ENCODE peak calls at places on chromosomes 5 and 9, in nine cellular contexts. One of them, this sample, is unnamed.

GRCh38 chr9:71349218-71349617 is 227.8 kb upstream of the TRPM3 start:
- DNase-seq in HAP-1: no peak
- DNase-seq in endothelial cell: no peak
- DNase-seq in AG08396: no peak
- DNase-seq in NCI-H1417: no peak
- DNase-seq in effector CD4-positive, alpha-beta T cell: no peak
- DNase-seq in RWPE1: no peak
- DNase-seq in HuH-7.5: no peak
- DNase-seq in activated CD8-positive, alpha-beta T cell treated with anti-CD3 and anti-CD28 coated beads for 36 hours: no peak
- DNase-seq in this sample: peak

GRCh38 chr9:94852373-94852772 is 125.9 kb downstream of the AOPEP start:
- DNase-seq in HAP-1: no peak
- DNase-seq in endothelial cell: no peak
- DNase-seq in AG08396: no peak
- DNase-seq in NCI-H1417: no peak
- DNase-seq in effector CD4-positive, alpha-beta T cell: no peak
- DNase-seq in RWPE1: no peak
- DNase-seq in HuH-7.5: no peak
- DNase-seq in activated CD8-positive, alpha-beta T cell treated with anti-CD3 and anti-CD28 coated beads for 36 hours: no peak
- DNase-seq in this sample: no peak

GRCh38 chr5:32499261-32499660 is 54.7 kb upstream of the ZFR start:
- DNase-seq in HAP-1: no peak
- DNase-seq in endothelial cell: no peak
- DNase-seq in AG08396: no peak
- DNase-seq in NCI-H1417: no peak
- DNase-seq in effector CD4-positive, alpha-beta T cell: no peak
- DNase-seq in RWPE1: no peak
- DNase-seq in HuH-7.5: no peak
- DNase-seq in activated CD8-positive, alpha-beta T cell treated with anti-CD3 and anti-CD28 coated beads for 36 hours: peak
- DNase-seq in this sample: no peak

GRCh38 chr9:16243798-16244197 is 626.7 kb downstream of the BNC2 start:
- DNase-seq in HAP-1: peak
- DNase-seq in endothelial cell: no peak
- DNase-seq in AG08396: no peak
- DNase-seq in NCI-H1417: no peak
- DNase-seq in effector CD4-positive, alpha-beta T cell: no peak
- DNase-seq in RWPE1: peak
- DNase-seq in HuH-7.5: no peak
- DNase-seq in activated CD8-positive, alpha-beta T cell treated with anti-CD3 and anti-CD28 coated beads for 36 hours: no peak
- DNase-seq in this sample: no peak

GRCh38 chr9:97714435-97714834 is 17.3 kb upstream of the XPA start:
- DNase-seq in HAP-1: no peak
- DNase-seq in endothelial cell: no peak
- DNase-seq in AG08396: peak
- DNase-seq in NCI-H1417: no peak
- DNase-seq in effector CD4-positive, alpha-beta T cell: no peak
- DNase-seq in RWPE1: peak
- DNase-seq in HuH-7.5: no peak
- DNase-seq in activated CD8-positive, alpha-beta T cell treated with anti-CD3 and anti-CD28 coated beads for 36 hours: no peak
- DNase-seq in this sample: no peak

GRCh38 chr5:1167728-1168709 is 33.4 kb upstream of the SLC6A19 start:
- DNase-seq in HAP-1: peak
- DNase-seq in endothelial cell: peak
- DNase-seq in AG08396: peak
- DNase-seq in NCI-H1417: peak
- DNase-seq in effector CD4-positive, alpha-beta T cell: peak
- DNase-seq in RWPE1: peak
- DNase-seq in HuH-7.5: peak
- DNase-seq in activated CD8-positive, alpha-beta T cell treated with anti-CD3 and anti-CD28 coated beads for 36 hours: peak
- DNase-seq in this sample: peak

GRCh38 chr9:118652935-118653334 is 716.3 kb downstream of the BRINP1 start:
- DNase-seq in HAP-1: no peak
- DNase-seq in endothelial cell: no peak
- DNase-seq in AG08396: no peak
- DNase-seq in NCI-H1417: no peak
- DNase-seq in effector CD4-positive, alpha-beta T cell: no peak
- DNase-seq in RWPE1: peak
- DNase-seq in HuH-7.5: no peak
- DNase-seq in activated CD8-positive, alpha-beta T cell treated with anti-CD3 and anti-CD28 coated beads for 36 hours: no peak
- DNase-seq in this sample: no peak

GRCh38 chr9:120531683-120532300 is 48.2 kb downstream of the CDK5RAP2 start:
- DNase-seq in HAP-1: peak
- DNase-seq in endothelial cell: peak
- DNase-seq in AG08396: peak
- DNase-seq in NCI-H1417: peak
- DNase-seq in effector CD4-positive, alpha-beta T cell: no peak
- DNase-seq in RWPE1: peak
- DNase-seq in HuH-7.5: peak
- DNase-seq in activated CD8-positive, alpha-beta T cell treated with anti-CD3 and anti-CD28 coated beads for 36 hours: no peak
- DNase-seq in this sample: peak

GRCh38 chr5:9282211-9282610 is 263.7 kb downstream of the SEMA5A start:
- DNase-seq in HAP-1: no peak
- DNase-seq in endothelial cell: no peak
- DNase-seq in AG08396: no peak
- DNase-seq in NCI-H1417: no peak
- DNase-seq in effector CD4-positive, alpha-beta T cell: no peak
- DNase-seq in RWPE1: no peak
- DNase-seq in HuH-7.5: no peak
- DNase-seq in activated CD8-positive, alpha-beta T cell treated with anti-CD3 and anti-CD28 coated beads for 36 hours: no peak
- DNase-seq in this sample: no peak

GRCh38 chr5:17448877-17449276 is 49.2 kb upstream of the TAF11L2 start:
- DNase-seq in HAP-1: no peak
- DNase-seq in endothelial cell: no peak
- DNase-seq in AG08396: no peak
- DNase-seq in NCI-H1417: no peak
- DNase-seq in effector CD4-positive, alpha-beta T cell: no peak
- DNase-seq in RWPE1: no peak
- DNase-seq in HuH-7.5: no peak
- DNase-seq in activated CD8-positive, alpha-beta T cell treated with anti-CD3 and anti-CD28 coated beads for 36 hours: no peak
- DNase-seq in this sample: peak

GRCh38 chr9:108580021-108580439 is 275.8 kb downstream of the ACTL7B start:
- DNase-seq in HAP-1: no peak
- DNase-seq in endothelial cell: no peak
- DNase-seq in AG08396: no peak
- DNase-seq in NCI-H1417: no peak
- DNase-seq in effector CD4-positive, alpha-beta T cell: no peak
- DNase-seq in RWPE1: peak
- DNase-seq in HuH-7.5: no peak
- DNase-seq in activated CD8-positive, alpha-beta T cell treated with anti-CD3 and anti-CD28 coated beads for 36 hours: no peak
- DNase-seq in this sample: peak

GRCh38 chr5:123997354-123998215 is 485.6 kb downstream of the CSNK1G3 start:
- DNase-seq in HAP-1: peak
- DNase-seq in endothelial cell: no peak
- DNase-seq in AG08396: peak
- DNase-seq in NCI-H1417: no peak
- DNase-seq in effector CD4-positive, alpha-beta T cell: no peak
- DNase-seq in RWPE1: peak
- DNase-seq in HuH-7.5: peak
- DNase-seq in activated CD8-positive, alpha-beta T cell treated with anti-CD3 and anti-CD28 coated beads for 36 hours: no peak
- DNase-seq in this sample: peak

GRCh38 chr5:149951138-149951749 is 6.7 kb upstream of the PDE6A start:
- DNase-seq in HAP-1: no peak
- DNase-seq in endothelial cell: no peak
- DNase-seq in AG08396: no peak
- DNase-seq in NCI-H1417: no peak
- DNase-seq in effector CD4-positive, alpha-beta T cell: no peak
- DNase-seq in RWPE1: no peak
- DNase-seq in HuH-7.5: no peak
- DNase-seq in activated CD8-positive, alpha-beta T cell treated with anti-CD3 and anti-CD28 coated beads for 36 hours: no peak
- DNase-seq in this sample: no peak

GRCh38 chr5:72602696-72603685 is 95.8 kb upstream of the ZNF366 start:
- DNase-seq in HAP-1: no peak
- DNase-seq in endothelial cell: no peak
- DNase-seq in AG08396: no peak
- DNase-seq in NCI-H1417: no peak
- DNase-seq in effector CD4-positive, alpha-beta T cell: no peak
- DNase-seq in RWPE1: no peak
- DNase-seq in HuH-7.5: no peak
- DNase-seq in activated CD8-positive, alpha-beta T cell treated with anti-CD3 and anti-CD28 coated beads for 36 hours: no peak
- DNase-seq in this sample: no peak

GRCh38 chr5:141427783-141428426 is 2.4 kb upstream of the PCDHGA12 start:
- DNase-seq in HAP-1: no peak
- DNase-seq in endothelial cell: no peak
- DNase-seq in AG08396: no peak
- DNase-seq in NCI-H1417: no peak
- DNase-seq in effector CD4-positive, alpha-beta T cell: no peak
- DNase-seq in RWPE1: no peak
- DNase-seq in HuH-7.5: no peak
- DNase-seq in activated CD8-positive, alpha-beta T cell treated with anti-CD3 and anti-CD28 coated beads for 36 hours: no peak
- DNase-seq in this sample: no peak

GRCh38 chr5:53331463-53331862 is 149.0 kb upstream of the FST start:
- DNase-seq in HAP-1: no peak
- DNase-seq in endothelial cell: no peak
- DNase-seq in AG08396: peak
- DNase-seq in NCI-H1417: no peak
- DNase-seq in effector CD4-positive, alpha-beta T cell: no peak
- DNase-seq in RWPE1: peak
- DNase-seq in HuH-7.5: no peak
- DNase-seq in activated CD8-positive, alpha-beta T cell treated with anti-CD3 and anti-CD28 coated beads for 36 hours: no peak
- DNase-seq in this sample: no peak

GRCh38 chr9:126956929-126957686 is 42.5 kb downstream of the RALGPS1 start:
- DNase-seq in HAP-1: no peak
- DNase-seq in endothelial cell: no peak
- DNase-seq in AG08396: peak
- DNase-seq in NCI-H1417: peak
- DNase-seq in effector CD4-positive, alpha-beta T cell: no peak
- DNase-seq in RWPE1: peak
- DNase-seq in HuH-7.5: no peak
- DNase-seq in activated CD8-positive, alpha-beta T cell treated with anti-CD3 and anti-CD28 coated beads for 36 hours: no peak
- DNase-seq in this sample: no peak

GRCh38 chr5:137730331-137730730 is 5.6 kb downstream of the KLHL3 start:
- DNase-seq in HAP-1: no peak
- DNase-seq in endothelial cell: no peak
- DNase-seq in AG08396: peak
- DNase-seq in NCI-H1417: no peak
- DNase-seq in effector CD4-positive, alpha-beta T cell: no peak
- DNase-seq in RWPE1: peak
- DNase-seq in HuH-7.5: no peak
- DNase-seq in activated CD8-positive, alpha-beta T cell treated with anti-CD3 and anti-CD28 coated beads for 36 hours: no peak
- DNase-seq in this sample: peak

GRCh38 chr9:123617952-123618678 is 262.1 kb downstream of the CRB2 start:
- DNase-seq in HAP-1: no peak
- DNase-seq in endothelial cell: no peak
- DNase-seq in AG08396: no peak
- DNase-seq in NCI-H1417: no peak
- DNase-seq in effector CD4-positive, alpha-beta T cell: no peak
- DNase-seq in RWPE1: no peak
- DNase-seq in HuH-7.5: no peak
- DNase-seq in activated CD8-positive, alpha-beta T cell treated with anti-CD3 and anti-CD28 coated beads for 36 hours: no peak
- DNase-seq in this sample: no peak

GRCh38 chr9:124624735-124624992 is 117.5 kb upstream of the NR5A1 start:
- DNase-seq in HAP-1: no peak
- DNase-seq in endothelial cell: no peak
- DNase-seq in AG08396: no peak
- DNase-seq in NCI-H1417: no peak
- DNase-seq in effector CD4-positive, alpha-beta T cell: no peak
- DNase-seq in RWPE1: no peak
- DNase-seq in HuH-7.5: no peak
- DNase-seq in activated CD8-positive, alpha-beta T cell treated with anti-CD3 and anti-CD28 coated beads for 36 hours: no peak
- DNase-seq in this sample: no peak

GRCh38 chr5:142253938-142254895 is 70.6 kb downstream of the SPRY4 start:
- DNase-seq in HAP-1: no peak
- DNase-seq in endothelial cell: no peak
- DNase-seq in AG08396: peak
- DNase-seq in NCI-H1417: no peak
- DNase-seq in effector CD4-positive, alpha-beta T cell: no peak
- DNase-seq in RWPE1: no peak
- DNase-seq in HuH-7.5: no peak
- DNase-seq in activated CD8-positive, alpha-beta T cell treated with anti-CD3 and anti-CD28 coated beads for 36 hours: no peak
- DNase-seq in this sample: no peak

GRCh38 chr9:4197548-4197947 is 102.3 kb downstream of the GLIS3 start:
- DNase-seq in HAP-1: peak
- DNase-seq in endothelial cell: no peak
- DNase-seq in AG08396: no peak
- DNase-seq in NCI-H1417: no peak
- DNase-seq in effector CD4-positive, alpha-beta T cell: no peak
- DNase-seq in RWPE1: no peak
- DNase-seq in HuH-7.5: peak
- DNase-seq in activated CD8-positive, alpha-beta T cell treated with anti-CD3 and anti-CD28 coated beads for 36 hours: peak
- DNase-seq in this sample: no peak

GRCh38 chr9:115058684-115059315 is 59.2 kb downstream of the TNC start:
- DNase-seq in HAP-1: no peak
- DNase-seq in endothelial cell: no peak
- DNase-seq in AG08396: peak
- DNase-seq in NCI-H1417: no peak
- DNase-seq in effector CD4-positive, alpha-beta T cell: no peak
- DNase-seq in RWPE1: peak
- DNase-seq in HuH-7.5: no peak
- DNase-seq in activated CD8-positive, alpha-beta T cell treated with anti-CD3 and anti-CD28 coated beads for 36 hours: no peak
- DNase-seq in this sample: peak

GRCh38 chr9:72592501-72593403 is 71.3 kb downstream of the TMC1 start:
- DNase-seq in HAP-1: peak
- DNase-seq in endothelial cell: peak
- DNase-seq in AG08396: peak
- DNase-seq in NCI-H1417: peak
- DNase-seq in effector CD4-positive, alpha-beta T cell: peak
- DNase-seq in RWPE1: peak
- DNase-seq in HuH-7.5: peak
- DNase-seq in activated CD8-positive, alpha-beta T cell treated with anti-CD3 and anti-CD28 coated beads for 36 hours: peak
- DNase-seq in this sample: peak

GRCh38 chr5:167582916-167583315 is 708.5 kb upstream of the WWC1 start:
- DNase-seq in HAP-1: no peak
- DNase-seq in endothelial cell: no peak
- DNase-seq in AG08396: no peak
- DNase-seq in NCI-H1417: no peak
- DNase-seq in effector CD4-positive, alpha-beta T cell: no peak
- DNase-seq in RWPE1: no peak
- DNase-seq in HuH-7.5: no peak
- DNase-seq in activated CD8-positive, alpha-beta T cell treated with anti-CD3 and anti-CD28 coated beads for 36 hours: no peak
- DNase-seq in this sample: no peak

GRCh38 chr5:149677721-149678120 is 52.4 kb upstream of the PPARGC1B start:
- DNase-seq in HAP-1: no peak
- DNase-seq in endothelial cell: no peak
- DNase-seq in AG08396: no peak
- DNase-seq in NCI-H1417: no peak
- DNase-seq in effector CD4-positive, alpha-beta T cell: no peak
- DNase-seq in RWPE1: no peak
- DNase-seq in HuH-7.5: no peak
- DNase-seq in activated CD8-positive, alpha-beta T cell treated with anti-CD3 and anti-CD28 coated beads for 36 hours: no peak
- DNase-seq in this sample: peak

GRCh38 chr5:456351-457194 is 13.6 kb downstream of the EXOC3 start:
- DNase-seq in HAP-1: no peak
- DNase-seq in endothelial cell: no peak
- DNase-seq in AG08396: no peak
- DNase-seq in NCI-H1417: no peak
- DNase-seq in effector CD4-positive, alpha-beta T cell: no peak
- DNase-seq in RWPE1: no peak
- DNase-seq in HuH-7.5: no peak
- DNase-seq in activated CD8-positive, alpha-beta T cell treated with anti-CD3 and anti-CD28 coated beads for 36 hours: no peak
- DNase-seq in this sample: no peak

GRCh38 chr9:105510024-105510423 is 47.9 kb upstream of the FKTN start:
- DNase-seq in HAP-1: no peak
- DNase-seq in endothelial cell: no peak
- DNase-seq in AG08396: peak
- DNase-seq in NCI-H1417: no peak
- DNase-seq in effector CD4-positive, alpha-beta T cell: no peak
- DNase-seq in RWPE1: peak
- DNase-seq in HuH-7.5: no peak
- DNase-seq in activated CD8-positive, alpha-beta T cell treated with anti-CD3 and anti-CD28 coated beads for 36 hours: peak
- DNase-seq in this sample: no peak

This sample was measured in trophoblast cell.